ENCODE peak calls at places on chromosomes 5 and 9, in five cellular contexts. H is transverse colon, O is gastrocnemius medialis, L is spleen, J is body of pancreas. T is an unnamed sample.

GRCh38 chr9:134297082-134297415 is 29.2 kb upstream of the RXRA start:
- DNase-seq in H (no peak), J (no peak), O (no peak), L (peak; percentile 41), T (no peak)

GRCh38 chr9:134320195-134320885 is 5.9 kb upstream of the RXRA start:
- DNase-seq in J (peak; percentile 4), H (no peak), O (no peak), L (peak; percentile 74), T (no peak)

GRCh38 chr5:80920333-80920732 is 39.8 kb upstream of the RASGRF2 start:
- DNase-seq in J (no peak), H (no peak), L (no peak), O (no peak), T (no peak)

GRCh38 chr5:174736351-174736721 is 12.0 kb downstream of the MSX2 start:
- DNase-seq in J (no peak), O (no peak), L (no peak), H (no peak), T (peak; percentile 39)

GRCh38 chr5:53113947-53114346 is 4.4 kb upstream of the MOCS2 start:
- DNase-seq in L (no peak), J (no peak), O (no peak), H (no peak), T (no peak)

GRCh38 chr9:104984994-104985393 is 57.0 kb upstream of the ABCA1 start:
- DNase-seq in J (no peak), L (no peak), H (no peak), O (no peak), T (no peak)

GRCh38 chr5:38548064-38548759 is 8.2 kb downstream of the LIFR start:
- DNase-seq in L (no peak), H (no peak), O (no peak), J (no peak), T (no peak)

GRCh38 chr5:1464096-1464446 is 18.8 kb upstream of the SLC6A3 start:
- DNase-seq in H (no peak), L (no peak), J (no peak), O (no peak), T (no peak)

GRCh38 chr5:174177976-174178600 is 132.6 kb downstream of the NSG2 start:
- DNase-seq in J (no peak), H (no peak), L (no peak), O (no peak), T (no peak)

DNA sequence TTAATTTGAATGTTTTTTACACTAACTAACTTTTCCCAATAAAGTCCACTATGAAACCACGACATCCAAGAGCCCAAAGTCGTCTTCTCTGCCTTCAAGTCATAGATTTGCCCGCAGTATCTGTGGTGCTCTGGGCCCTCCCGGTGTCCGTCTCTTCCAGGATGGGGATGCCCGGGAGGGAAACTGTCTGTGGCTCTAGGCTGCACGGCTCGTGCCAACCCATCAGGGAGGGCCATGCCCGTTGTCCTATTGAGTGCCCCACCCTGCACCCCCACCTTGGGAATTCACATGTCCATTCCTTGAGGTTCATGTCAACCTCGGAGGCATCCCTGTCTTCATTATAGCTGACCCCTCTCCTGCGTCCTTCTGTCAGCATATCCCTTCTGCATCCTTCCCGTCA is 59.8 kb upstream of the LRRTM2 start:
- DNase-seq in H (no peak), O (no peak), J (no peak), L (no peak), T (no peak)
- H3K27ac ChIP-seq in H (no peak overlapping the region), O (no peak overlapping the region), J (no peak overlapping the region), L (no peak overlapping the region), T (no peak overlapping the region)

GRCh38 chr5:168721966-168722365 is 142.8 kb upstream of the PANK3 start:
- DNase-seq in O (no peak), L (no peak), H (no peak), J (no peak), T (no peak)
- TF ChIP-seq CTCF in O (no peak), L (no peak), H (no peak), J (no peak), T (no peak)

GRCh38 chr9:92771309-92771708 is 6.7 kb upstream of the BICD2 start:
- DNase-seq in J (no peak), L (no peak), H (no peak), O (no peak), T (no peak)
- H3K27ac ChIP-seq in J (no peak overlapping the region), L (peak overlapping the region; percentile 83), H (no peak overlapping the region), O (no peak overlapping the region), T (no peak overlapping the region)

GRCh38 chr9:22990349-22990748 is 543.7 kb downstream of the DMRTA1 start:
- DNase-seq in O (no peak), J (no peak), L (no peak), H (no peak), T (no peak)

DNA sequence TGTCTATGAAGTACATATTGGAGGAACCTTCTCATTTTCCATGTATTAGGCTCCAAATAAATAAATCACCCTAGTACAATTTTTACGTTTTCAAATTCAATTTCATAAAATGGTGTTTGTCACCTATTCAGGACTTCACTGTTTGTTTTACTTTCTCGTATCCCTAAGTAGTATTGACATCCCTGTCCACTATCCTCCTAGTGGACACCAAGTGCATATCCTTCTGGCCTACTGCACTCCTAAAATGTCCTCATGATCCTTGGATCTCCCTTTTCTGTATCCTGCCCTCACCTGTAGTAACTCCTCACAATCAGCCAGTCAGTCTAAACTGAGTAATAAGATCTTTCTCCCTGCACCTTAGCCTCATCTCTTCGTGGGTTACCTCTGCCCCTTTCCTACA is 539.9 kb downstream of the DMRTA1 start:
- DNase-seq in H (no peak), L (no peak), J (no peak), O (no peak), T (no peak)
- TF ChIP-seq CTCF in H (no peak), L (no peak), J (no peak), O (no peak), T (no peak)

T was measured in AG04450.